ENCODE peak calls at places on chromosomes 7 and 10, in eight cellular contexts. F, V, O, I, C, J, Q and W are unnamed samples.

GRCh38 chr7:105017263-105018051 is 3.5 kb downstream of the KMT2E start:
- DNase-seq in Q (no peak), C (no peak), F (no peak), J (no peak), O (no peak), V (no peak), I (no peak), W (no peak)

GRCh38 chr10:35598379-35598778 is 6.8 kb upstream of the GJD4 start:
- DNase-seq in F (peak; percentile 20), O (peak; percentile 42), J (no peak), Q (no peak), V (peak; percentile 15), C (no peak), I (no peak), W (no peak)

GRCh38 chr10:73095479-73096021 is 1.1 kb downstream of the P4HA1 start:
- DNase-seq in Q (peak; percentile 63), J (peak; percentile 12), O (peak; percentile 91), I (peak; percentile 37), F (peak; percentile 28), C (peak; percentile 12), V (peak; percentile 87), W (peak; percentile 50)

GRCh38 chr10:116470071-116470470 is 42.4 kb downstream of the PNLIPRP3 start:
- DNase-seq in O (no peak), C (no peak), Q (no peak), V (no peak), I (no peak), J (no peak), F (no peak), W (no peak)

GRCh38 chr7:76507723-76508406 is 2.5 kb upstream of the UPK3B start:
- DNase-seq in C (no peak), Q (peak; percentile 5), I (no peak), J (no peak), V (peak; percentile 22), O (peak; percentile 16), F (no peak), W (no peak)

GRCh38 chr7:24870766-24871165 is 109.2 kb downstream of the OSBPL3 start:
- DNase-seq in V (no peak), I (no peak), Q (no peak), J (no peak), C (no peak), F (no peak), O (no peak), W (no peak)

GRCh38 chr10:121309164-121309563 is 289.1 kb downstream of the FGFR2 start:
- DNase-seq in I (no peak), J (no peak), Q (no peak), F (no peak), C (no peak), V (no peak), O (no peak), W (no peak)

GRCh38 chr10:21265622-21266021 is 259.9 kb downstream of the SKIDA1 start:
- DNase-seq in O (peak; percentile 77), V (peak; percentile 54), J (no peak), I (no peak), F (no peak), C (no peak), Q (peak; percentile 28), W (no peak)

GRCh38 chr7:155447603-155448002 is 10.3 kb upstream of the EN2 start:
- DNase-seq in I (no peak), Q (no peak), F (no peak), J (no peak), O (no peak), V (no peak), C (no peak), W (no peak)